ENCODE peak calls at places on chromosome 4, in six cellular contexts. K is mesothelial cell of epicardium, A is cardiac fibroblast, R is left lung, B is foreskin keratinocyte, Z is IMR-90. L is an unnamed sample.

GRCh38 chr4:79178770-79179169 is 147.1 kb downstream of the NAA11 start:
- DNase-seq in K (no peak), A (peak; percentile 76), R (no peak), B (no peak), Z (no peak), L (no peak)

GRCh38 chr4:8534129-8534528 is 46.1 kb upstream of the GPR78 start:
- DNase-seq in K (no peak), A (peak; percentile 34), R (no peak), B (peak; percentile 91), Z (peak; percentile 66), L (peak; percentile 91)

GRCh38 chr4:23741586-23742240 is 148.1 kb downstream of the PPARGC1A start:
- DNase-seq in K (no peak), A (no peak), R (no peak), B (no peak), Z (no peak), L (no peak)

GRCh38 chr4:76687730-76688441 is 210.1 kb downstream of the SOWAHB start:
- DNase-seq in K (no peak), A (no peak), R (no peak), B (no peak), Z (no peak), L (no peak)

GRCh38 chr4:1376841-1377605 is 29.2 kb downstream of the NKX1-1 start:
- DNase-seq in K (no peak), A (no peak), R (peak; percentile 54), B (no peak), Z (no peak), L (no peak)

GRCh38 chr4:82104578-82104977 is 269.2 kb downstream of the HNRNPD start:
- DNase-seq in K (no peak), A (no peak), R (no peak), B (no peak), Z (no peak), L (no peak)

GRCh38 chr4:73777612-73778011 is 37.2 kb downstream of the CXCL8 start:
- DNase-seq in K (no peak), A (peak; percentile 18), R (no peak), B (peak; percentile 12), Z (peak; percentile 7), L (peak; percentile 7)

GRCh38 chr4:32219306-32220075 is 1499.3 kb downstream of the PCDH7 start:
- DNase-seq in K (no peak), A (peak; percentile 79), R (no peak), B (peak; percentile 28), Z (peak; percentile 15), L (no peak)

GRCh38 chr4:138226351-138226750 is 15.8 kb downstream of the SLC7A11 start:
- DNase-seq in K (no peak), A (no peak), R (no peak), B (no peak), Z (no peak), L (no peak)

GRCh38 chr4:172989984-172990711 is 178.5 kb upstream of the GALNT7 start:
- DNase-seq in K (no peak), A (no peak), R (no peak), B (no peak), Z (no peak), L (no peak)

GRCh38 chr4:94235825-94236224 is 28.2 kb downstream of the SMARCAD1 start:
- DNase-seq in K (no peak), A (no peak), R (no peak), B (no peak), Z (peak; percentile 16), L (no peak)

GRCh38 chr4:2071912-2072867 is 13.1 kb downstream of the NAT8L start:
- DNase-seq in K (no peak), A (no peak), R (peak; percentile 71), B (no peak), Z (no peak), L (no peak)

GRCh38 chr4:20217521-20217920 is 34.2 kb upstream of the SLIT2 start:
- DNase-seq in K (no peak), A (no peak), R (no peak), B (no peak), Z (no peak), L (no peak)

GRCh38 chr4:68951078-68951805 is at the start of gene UGT2A3:
- DNase-seq in K (no peak), A (no peak), R (no peak), B (no peak), Z (no peak), L (peak; percentile 98)

GRCh38 chr4:74278490-74278889 is 29.8 kb upstream of the EPGN start:
- DNase-seq in K (no peak), A (no peak), R (no peak), B (no peak), Z (no peak), L (no peak)

GRCh38 chr4:97558204-97558804 is 585.0 kb downstream of the STPG2 start:
- DNase-seq in K (no peak), A (no peak), R (no peak), B (peak; percentile 14), Z (no peak), L (no peak)

GRCh38 chr4:26936284-26937065 is 75.8 kb downstream of the STIM2 start:
- DNase-seq in K (no peak), A (no peak), R (peak; percentile 20), B (no peak), Z (peak; percentile 23), L (peak; percentile 10)

GRCh38 chr4:177404980-177405379 is 37.3 kb downstream of the AGA start:
- DNase-seq in K (no peak), A (no peak), R (no peak), B (no peak), Z (no peak), L (peak; percentile 25)

GRCh38 chr4:7206856-7207567 is 14.7 kb downstream of the SORCS2 start:
- DNase-seq in K (peak; percentile 74), A (peak; percentile 89), R (peak; percentile 91), B (peak; percentile 25), Z (peak; percentile 90), L (peak; percentile 25)

GRCh38 chr4:7540216-7540615 is 105.5 kb upstream of the PSAPL1 start:
- DNase-seq in K (no peak), A (no peak), R (no peak), B (no peak), Z (no peak), L (no peak)

GRCh38 chr4:521636-522330 is 22.8 kb downstream of the PIGG start:
- DNase-seq in K (no peak), A (no peak), R (no peak), B (no peak), Z (no peak), L (no peak)

GRCh38 chr4:183241322-183241640 is 78.8 kb downstream of the CLDN22 start:
- DNase-seq in K (no peak), A (peak; percentile 78), R (no peak), B (peak; percentile 77), Z (peak; percentile 93), L (no peak)

GRCh38 chr4:176611351-176611750 is 181.4 kb downstream of the VEGFC start:
- DNase-seq in K (no peak), A (peak; percentile 10), R (no peak), B (no peak), Z (peak; percentile 15), L (no peak)

GRCh38 chr4:155489261-155489660 is 112.5 kb upstream of the MAP9 start:
- DNase-seq in K (no peak), A (no peak), R (no peak), B (no peak), Z (peak; percentile 13), L (no peak)

GRCh38 chr4:155494037-155494718 is 117.4 kb upstream of the MAP9 start:
- DNase-seq in K (no peak), A (no peak), R (no peak), B (no peak), Z (no peak), L (no peak)

GRCh38 chr4:155495572-155496293 is 119.0 kb upstream of the MAP9 start:
- DNase-seq in K (no peak), A (peak; percentile 8), R (no peak), B (no peak), Z (no peak), L (no peak)

GRCh38 chr4:155487231-155487630 is 110.5 kb upstream of the MAP9 start:
- DNase-seq in K (no peak), A (no peak), R (no peak), B (peak; percentile 11), Z (no peak), L (no peak)

GRCh38 chr4:155491336-155492131 is 114.8 kb upstream of the MAP9 start:
- DNase-seq in K (no peak), A (peak; percentile 16), R (no peak), B (no peak), Z (peak; percentile 40), L (no peak)
- TF ChIP-seq CTCF in K (no peak), A (no peak), R (no peak), B (no peak), Z (no peak), L (no peak)

GRCh38 chr4:54683616-54684346 is 26.0 kb downstream of the KIT start:
- DNase-seq in K (no peak), A (peak; percentile 15), R (no peak), B (peak; percentile 60), Z (no peak), L (no peak)
- TF ChIP-seq CTCF in K (no peak), A (peak; percentile 60), R (no peak), B (peak; percentile 71), Z (peak; percentile 35), L (peak; percentile 55)

GRCh38 chr4:148151797-148152196 is 290.4 kb downstream of the NR3C2 start:
- DNase-seq in K (no peak), A (no peak), R (no peak), B (no peak), Z (no peak), L (no peak)

GRCh38 chr4:148154769-148155168 is 287.4 kb downstream of the NR3C2 start:
- DNase-seq in K (no peak), A (no peak), R (no peak), B (no peak), Z (no peak), L (no peak)

DNA sequence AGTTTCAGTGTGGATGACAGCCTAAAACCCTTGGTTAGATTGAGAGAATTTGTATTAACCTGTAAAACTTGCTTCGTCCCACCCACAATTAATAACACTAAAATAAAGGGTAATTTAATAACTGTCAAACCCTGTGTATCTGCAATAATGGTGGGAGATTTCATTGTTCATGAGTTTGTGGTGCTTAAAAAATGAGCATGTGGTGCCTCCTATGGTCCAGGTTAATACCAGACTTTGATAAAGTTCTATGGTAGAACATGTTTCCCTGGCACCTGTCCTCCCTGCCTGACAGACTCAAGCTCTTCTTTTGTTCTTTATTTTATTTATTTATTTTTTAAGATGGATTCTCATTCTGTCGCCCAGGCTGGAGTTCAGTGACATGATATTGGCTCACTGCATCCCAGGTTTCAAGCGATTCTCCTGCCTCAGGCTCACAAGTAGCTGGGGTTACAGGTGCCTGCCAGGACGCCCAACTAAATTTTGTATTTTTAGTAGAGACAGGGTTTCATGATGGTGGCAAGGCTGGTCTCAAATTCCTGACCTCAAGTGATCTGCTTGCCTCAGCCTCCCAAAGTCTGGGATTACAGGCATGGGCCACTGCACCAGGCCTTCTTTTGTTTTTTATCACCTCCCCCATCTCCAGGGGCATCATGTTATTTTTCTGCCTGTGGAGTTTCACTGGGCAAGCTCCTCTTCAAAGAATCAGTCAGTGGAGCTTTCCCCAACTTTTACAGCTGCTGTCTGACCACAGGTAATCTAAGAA is 289.2 kb downstream of the NR3C2 start:
- DNase-seq in K (no peak), A (peak; percentile 3), R (no peak), B (no peak), Z (no peak), L (no peak)
- TF ChIP-seq CTCF in K (no peak), A (no peak), R (no peak), B (peak; percentile 39), Z (no peak), L (peak; percentile 32)

DNA sequence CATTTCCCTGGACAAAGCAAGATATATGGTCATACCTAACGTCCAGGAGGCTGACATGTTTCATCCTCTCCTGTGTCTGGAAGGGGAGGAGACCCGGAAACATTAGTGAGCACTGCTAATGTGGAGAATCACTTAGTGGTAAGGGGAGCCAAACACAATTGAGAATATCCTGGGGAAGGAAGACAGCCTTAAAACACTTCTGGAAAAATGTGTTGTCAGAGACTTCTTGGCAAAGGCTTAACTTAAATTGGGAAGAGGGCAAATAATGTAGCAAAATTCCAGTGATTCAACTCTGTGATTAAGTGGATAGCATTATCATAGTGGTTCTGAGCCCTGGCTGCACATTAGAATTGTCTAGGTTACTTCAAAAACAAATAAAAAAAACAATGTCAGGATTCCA is 39.5 kb downstream of the SPARCL1 start:
- DNase-seq in K (no peak), A (peak; percentile 76), R (no peak), B (no peak), Z (no peak), L (no peak)
- TF ChIP-seq CTCF in K (no peak), A (no peak), R (no peak), B (no peak), Z (no peak), L (no peak)

L was measured in epithelial cell of proximal tubule.